ENCODE peak calls at places on chromosomes 6 and 20, in four cellular contexts. Y, G, V and J are unnamed samples.
A peak's percentile ranks its signal among the peaks of the same experiment; 100 is the strongest.

GRCh38 chr6:104859225-104860146 is at the start of gene HACE1:
- DNase-seq in Y (peak; percentile 88), G (peak; percentile 91), V (peak; percentile 83), J (peak; percentile 88)

GRCh38 chr6:88238065-88238464 is 71.9 kb upstream of the CNR1 start:
- DNase-seq in Y (peak; percentile 14), G (no peak), V (peak; percentile 19), J (no peak)

GRCh38 chr6:45746046-45746445 is 269.6 kb downstream of the CLIC5 start:
- DNase-seq in Y (peak; percentile 77), G (peak; percentile 85), V (peak; percentile 63), J (peak; percentile 14)

GRCh38 chr6:100673641-100674040 is 207.5 kb downstream of the ASCC3 start:
- DNase-seq in Y (no peak), G (no peak), V (no peak), J (no peak)

GRCh38 chr6:37576336-37576737 is 76.6 kb upstream of the CCDC167 start:
- DNase-seq in Y (peak; percentile 75), G (peak; percentile 63), V (peak; percentile 81), J (peak; percentile 11)

GRCh38 chr6:158793432-158793831 is 25.7 kb downstream of the EZR start:
- DNase-seq in Y (peak; percentile 66), G (peak; percentile 50), V (peak; percentile 57), J (peak; percentile 50)

GRCh38 chr6:4664117-4664626 is 112.0 kb upstream of the CDYL start:
- DNase-seq in Y (peak; percentile 95), G (peak; percentile 79), V (no peak), J (peak; percentile 86)

GRCh38 chr6:19587238-19587942 is 249.8 kb upstream of the ID4 start:
- DNase-seq in Y (no peak), G (no peak), V (no peak), J (peak; percentile 5)

GRCh38 chr6:138234363-138234762 is 16.1 kb upstream of the PBOV1 start:
- DNase-seq in Y (no peak), G (no peak), V (peak; percentile 69), J (no peak)

GRCh38 chr6:111844376-111844775 is 28.9 kb downstream of the FYN start:
- DNase-seq in Y (no peak), G (no peak), V (no peak), J (no peak)

GRCh38 chr6:9647043-9647520 is 767.8 kb downstream of the TFAP2A start:
- DNase-seq in Y (no peak), G (no peak), V (no peak), J (no peak)

GRCh38 chr6:26431258-26432162 is 8.8 kb upstream of the BTN3A3 start:
- DNase-seq in Y (peak; percentile 94), G (no peak), V (no peak), J (peak; percentile 47)

GRCh38 chr6:24524801-24525200 is 30.0 kb downstream of the ALDH5A1 start:
- DNase-seq in Y (peak; percentile 59), G (peak; percentile 59), V (peak; percentile 64), J (peak; percentile 29)

GRCh38 chr6:168450921-168451320 is 9.9 kb downstream of the SMOC2 start:
- DNase-seq in Y (no peak), G (no peak), V (no peak), J (no peak)

GRCh38 chr6:31386099-31386498 is 17.3 kb upstream of the MICA start:
- DNase-seq in Y (no peak), G (no peak), V (no peak), J (no peak)

GRCh38 chr20:52167232-52167840 is 24.2 kb downstream of the ZFP64 start:
- DNase-seq in Y (no peak), G (no peak), V (no peak), J (no peak)

GRCh38 chr6:21003780-21004541 is 469.7 kb downstream of the CDKAL1 start:
- DNase-seq in Y (peak; percentile 88), G (peak; percentile 77), V (peak; percentile 93), J (peak; percentile 88)

GRCh38 chr6:36132221-36132895 is 2.0 kb downstream of the MAPK13 start:
- DNase-seq in Y (no peak), G (no peak), V (no peak), J (no peak)

GRCh38 chr20:33234050-33234449 is 1.7 kb upstream of the BPIFA1 start:
- DNase-seq in Y (no peak), G (no peak), V (no peak), J (no peak)

GRCh38 chr20:23528867-23529431 is 38.0 kb downstream of the CST8 start:
- DNase-seq in Y (peak; percentile 25), G (no peak), V (peak; percentile 56), J (no peak)

GRCh38 chr20:46293084-46293483 is 15.2 kb downstream of the CDH22 start:
- DNase-seq in Y (peak; percentile 34), G (peak; percentile 38), V (peak; percentile 68), J (peak; percentile 16)

GRCh38 chr6:41150671-41151070 is 3.5 kb downstream of the TREML1 start:
- DNase-seq in Y (no peak), G (no peak), V (no peak), J (no peak)

GRCh38 chr6:35603326-35604202 is 85.2 kb downstream of the FKBP5 start:
- DNase-seq in Y (peak; percentile 62), G (peak; percentile 43), V (peak; percentile 67), J (peak; percentile 49)

GRCh38 chr6:118812972-118813371 is 81.0 kb upstream of the ASF1A start:
- DNase-seq in Y (peak; percentile 49), G (peak; percentile 37), V (peak; percentile 19), J (no peak)

GRCh38 chr20:32476684-32477593 is 108.2 kb downstream of the NOL4L start:
- DNase-seq in Y (no peak), G (no peak), V (no peak), J (no peak)

GRCh38 chr20:62210496-62210855 is 9.6 kb downstream of the HRH3 start:
- DNase-seq in Y (no peak), G (no peak), V (no peak), J (no peak)

GRCh38 chr6:41920921-41921711 is at the start of the genes BYSL and MED20:
- DNase-seq in Y (peak; percentile 95), G (peak; percentile 95), V (peak; percentile 94), J (peak; percentile 90)

GRCh38 chr20:13718161-13718560 is 66.6 kb downstream of the ESF1 start:
- DNase-seq in Y (no peak), G (no peak), V (no peak), J (no peak)